ENCODE peak calls at places on chromosomes 11 and 22, in nine cellular contexts. Z, R, J, K, D, N, U, Q and O are unnamed samples. For H3K36me3, the result is how much of the 10 kb centered on the place peaks cover.

GRCh38 chr11:13227676-13228255 is 49.8 kb upstream of the BMAL1 start:
- DNase-seq in Z (no peak), Q (no peak), K (no peak), R (no peak), N (no peak), U (no peak), J (no peak), D (no peak), O (no peak)

GRCh38 chr11:115890500-115890899 is 386.3 kb upstream of the CADM1 start:
- DNase-seq in J (no peak), D (no peak), Z (no peak), R (no peak), N (no peak), Q (no peak), U (no peak), K (no peak), O (no peak)

GRCh38 chr11:9001736-9002135 is 2.1 kb downstream of the NRIP3 start:
- DNase-seq in R (no peak), N (no peak), U (no peak), Q (no peak), J (no peak), D (peak), Z (no peak), K (no peak), O (no peak)

GRCh38 chr22:17381237-17381913 is 12.1 kb downstream of the CECR2 start:
- DNase-seq in N (peak), U (no peak), R (no peak), Z (no peak), K (no peak), Q (no peak), J (no peak), D (no peak), O (no peak)

GRCh38 chr11:369336-370018 is at the start of gene B4GALNT4:
- DNase-seq in R (no peak), Z (no peak), U (no peak), N (no peak), D (no peak), K (no peak), Q (peak), J (peak), O (peak)

GRCh38 chr11:73152861-73153483 is 10.9 kb upstream of the FCHSD2 start:
- DNase-seq in J (no peak), Z (peak), R (no peak), N (peak), D (no peak), U (no peak), Q (peak), K (no peak), O (no peak)

GRCh38 chr11:14189874-14190273 is 169.1 kb downstream of the RRAS2 start:
- DNase-seq in D (no peak), Z (no peak), U (peak), Q (no peak), K (no peak), R (peak), J (peak), N (peak), O (no peak)

GRCh38 chr11:102168483-102168882 is 58.2 kb downstream of the YAP1 start:
- DNase-seq in D (no peak), U (no peak), Q (no peak), Z (no peak), K (no peak), J (no peak), N (no peak), R (no peak), O (no peak)

GRCh38 chr11:30128269-30128932 is 102.4 kb upstream of the FSHB start:
- DNase-seq in Z (peak), K (peak), N (no peak), R (no peak), U (no peak), J (peak), Q (peak), D (no peak), O (no peak)

GRCh38 chr22:46956498-46957215 is 194.2 kb downstream of the TBC1D22A start:
- DNase-seq in R (no peak), Z (no peak), K (no peak), D (no peak), Q (no peak), N (no peak), U (peak), J (no peak), O (peak)

GRCh38 chr22:36148411-36148810 is 12.1 kb downstream of the APOL3 start:
- DNase-seq in Z (no peak), Q (no peak), J (no peak), D (no peak), R (no peak), N (no peak), U (no peak), K (no peak), O (no peak)

GRCh38 chr11:5930614-5931013 is 11.4 kb upstream of the OR56A3 start:
- DNase-seq in U (no peak), R (no peak), D (no peak), Q (no peak), N (no peak), Z (no peak), K (no peak), J (no peak), O (no peak)

GRCh38 chr22:35303029-35303624 is 3.4 kb downstream of the TOM1 start:
- DNase-seq in J (no peak), Z (no peak), U (no peak), D (no peak), N (no peak), Q (no peak), R (no peak), K (no peak), O (no peak)

GRCh38 chr11:293852-294661 is 5.1 kb downstream of the PGGHG start:
- DNase-seq in U (no peak), Z (no peak), J (no peak), R (no peak), D (no peak), N (no peak), K (no peak), Q (no peak), O (peak)

GRCh38 chr11:65773784-65774411 is 6.9 kb downstream of the AP5B1 start:
- DNase-seq in Q (no peak), N (no peak), R (peak), J (no peak), K (no peak), U (peak), Z (peak), D (no peak), O (no peak)

GRCh38 chr11:45025716-45026492 is 75.2 kb upstream of the TP53I11 start:
- DNase-seq in K (peak), N (no peak), U (peak), Q (no peak), D (no peak), Z (peak), R (peak), J (peak), O (peak)

GRCh38 chr11:3840870-3841425 is at the start of gene RHOG:
- DNase-seq in Z (peak), U (peak), N (peak), D (peak), Q (peak), J (peak), R (peak), K (peak), O (peak)

GRCh38 chr11:74992852-74993251 is 4.1 kb downstream of the NEU3 start:
- DNase-seq in Q (no peak), R (no peak), U (no peak), K (no peak), Z (peak), J (no peak), D (no peak), N (no peak), O (no peak)

GRCh38 chr11:95499516-95500135 is 268.6 kb upstream of the SESN3 start:
- DNase-seq in Z (no peak), R (no peak), J (no peak), N (no peak), D (no peak), K (no peak), Q (no peak), U (no peak), O (no peak)

GRCh38 chr11:12460441-12460840 is 83.1 kb downstream of the PARVA start:
- DNase-seq in R (no peak), J (no peak), Z (no peak), N (no peak), D (no peak), K (no peak), Q (no peak), U (no peak), O (no peak)

GRCh38 chr11:106468091-106468490 is 390.6 kb downstream of the AASDHPPT start:
- DNase-seq in R (no peak), N (no peak), J (no peak), U (no peak), Z (no peak), D (no peak), K (no peak), Q (no peak), O (no peak)

GRCh38 chr11:94948070-94948617 is 25.2 kb downstream of the CWC15 start:
- DNase-seq in Q (no peak), U (no peak), N (no peak), R (no peak), D (no peak), Z (no peak), J (no peak), K (no peak), O (no peak)

GRCh38 chr11:12110714-12111481 is 508 bp downstream of the MICAL2 start:
- DNase-seq in Z (no peak), D (no peak), R (no peak), Q (peak), N (peak), U (no peak), J (peak), K (peak), O (peak)

DNA sequence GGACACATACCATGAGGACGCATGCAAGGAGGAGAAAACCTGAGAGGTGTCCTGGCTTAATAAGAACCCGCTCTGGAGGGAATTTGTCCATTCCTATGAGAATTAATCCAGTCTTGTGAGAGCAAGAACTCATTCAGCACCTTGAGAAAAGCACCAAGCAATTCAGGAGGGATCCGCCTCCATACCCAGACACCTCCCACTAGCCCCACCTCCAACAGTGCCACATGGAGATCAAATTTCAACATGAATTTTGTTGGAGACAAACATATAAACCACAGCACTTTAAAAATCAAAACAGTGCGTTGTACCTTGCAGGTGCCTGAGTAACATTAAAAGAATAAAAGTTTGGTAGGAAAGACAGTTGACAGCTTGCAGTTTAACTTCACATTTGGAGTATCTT is 11.4 kb downstream of the UBE4A start:
- DNase-seq in N (no peak), J (no peak), K (no peak), R (no peak), Z (no peak), D (no peak), Q (no peak), U (no peak), O (no peak)
- H3K36me3 ChIP-seq in N (under half), J (under half), K (under half), R (half or more), Z (half or more), D (under half), Q (half or more), U (half or more), O (under half)

GRCh38 chr22:50517495-50518260 is 7.7 kb downstream of the SCO2 start:
- DNase-seq in J (no peak), N (no peak), U (no peak), Q (no peak), K (no peak), Z (no peak), R (no peak), D (no peak), O (no peak)

GRCh38 chr22:50516068-50516467 is 8.0 kb downstream of the NCAPH2 start:
- DNase-seq in R (no peak), Z (no peak), U (no peak), K (no peak), Q (no peak), J (no peak), N (no peak), D (no peak), O (no peak)

GRCh38 chr22:50519151-50519550 is 6.2 kb downstream of the SCO2 start:
- DNase-seq in K (no peak), Q (no peak), D (no peak), R (no peak), N (no peak), J (no peak), U (no peak), Z (no peak), O (no peak)

GRCh38 chr22:50518628-50519027 is 6.8 kb downstream of the SCO2 start:
- DNase-seq in D (no peak), N (no peak), J (no peak), K (no peak), Z (no peak), U (no peak), Q (no peak), R (no peak), O (no peak)

DNA sequence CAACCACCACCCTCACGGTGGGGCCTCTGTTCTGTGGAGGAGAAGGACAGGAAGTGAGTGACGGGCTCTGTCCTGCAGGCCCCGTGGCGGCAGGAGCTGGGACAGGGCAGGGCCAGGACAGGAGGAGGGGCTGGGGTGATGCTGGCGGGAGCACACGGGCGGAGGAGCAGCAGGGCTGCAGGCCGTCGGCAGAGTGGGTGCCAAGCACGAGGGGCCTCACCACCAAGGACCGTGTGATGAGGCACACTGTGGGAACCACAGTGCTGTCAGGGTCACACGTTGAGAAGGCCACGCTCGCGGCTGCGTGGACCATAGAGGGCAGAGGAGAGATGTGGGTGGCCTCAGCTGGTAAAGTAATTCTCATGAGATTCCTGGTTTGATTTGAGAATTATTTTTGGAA is 8.5 kb downstream of the SCO2 start:
- DNase-seq in U (no peak), Q (no peak), N (no peak), R (no peak), J (no peak), K (no peak), D (no peak), Z (no peak), O (no peak)
- H3K36me3 ChIP-seq in U (half or more), Q (under half), N (under half), R (half or more), J (under half), K (under half), D (under half), Z (half or more), O (under half)

DNA sequence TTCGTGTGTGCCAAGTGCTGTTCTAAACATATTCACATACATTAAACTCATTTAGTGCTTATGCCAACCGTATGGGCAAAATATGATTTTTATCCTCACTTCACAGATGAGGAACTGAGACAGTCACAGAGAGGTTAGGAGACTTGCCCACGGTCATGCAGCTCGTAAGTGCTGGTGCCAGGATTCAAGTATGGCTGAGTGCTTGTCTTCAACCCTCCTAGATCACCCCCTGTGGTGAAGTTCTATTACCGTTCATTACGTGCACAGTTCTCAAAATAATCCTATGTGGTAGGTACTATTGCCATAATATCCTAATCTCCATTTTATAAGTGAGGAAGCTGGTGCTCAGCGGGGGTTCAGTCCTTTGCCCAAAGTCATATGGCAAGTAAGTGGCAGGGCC is 1.5 kb downstream of the MIEF1 start:
- DNase-seq in Z (peak), R (no peak), Q (no peak), J (no peak), D (no peak), K (no peak), N (no peak), U (no peak), O (no peak)
- H3K36me3 ChIP-seq in Z (half or more), R (under half), Q (under half), J (under half), D (under half), K (under half), N (under half), U (under half), O (under half)

GRCh38 chr11:114218508-114218907 is 77.7 kb upstream of the NNMT start:
- DNase-seq in N (no peak), U (no peak), K (no peak), Q (no peak), J (no peak), D (no peak), Z (no peak), R (no peak), O (no peak)

GRCh38 chr11:114215871-114216803 is 80.1 kb upstream of the NNMT start:
- DNase-seq in J (no peak), Z (no peak), N (no peak), U (no peak), K (peak), R (no peak), Q (peak), D (no peak), O (no peak)

GRCh38 chr11:114215428-114215827 is 80.8 kb upstream of the NNMT start:
- DNase-seq in U (no peak), N (no peak), K (no peak), J (no peak), D (no peak), Z (no peak), R (no peak), Q (no peak), O (no peak)

GRCh38 chr11:114216804-114217195 is 79.4 kb upstream of the NNMT start:
- DNase-seq in D (no peak), K (no peak), Z (no peak), Q (no peak), R (no peak), N (no peak), U (no peak), J (no peak), O (no peak)

GRCh38 chr11:114219559-114220349 is 76.4 kb upstream of the NNMT start:
- DNase-seq in D (no peak), U (no peak), J (no peak), K (no peak), Z (no peak), Q (peak), N (no peak), R (peak), O (no peak)
- H3K36me3 ChIP-seq in D (under half), U (under half), J (under half), K (under half), Z (under half), Q (under half), N (under half), R (under half), O (under half)

GRCh38 chr22:37199103-37199838 is 11.2 kb upstream of the C1QTNF6 start:
- DNase-seq in R (peak), Q (peak), J (peak), Z (peak), N (peak), U (peak), D (peak), K (peak), O (peak)

GRCh38 chr22:37198290-37199102 is 10.4 kb upstream of the C1QTNF6 start:
- DNase-seq in Z (peak), N (peak), D (peak), Q (peak), J (peak), K (peak), R (peak), U (peak), O (peak)

GRCh38 chr22:37197451-37198289 is 9.6 kb upstream of the C1QTNF6 start:
- DNase-seq in N (peak), D (peak), Z (no peak), J (peak), Q (no peak), U (peak), R (peak), K (no peak), O (peak)

GRCh38 chr22:37201066-37201820 is 11.0 kb downstream of the SSTR3 start:
- DNase-seq in Q (no peak), D (peak), R (no peak), K (no peak), N (no peak), U (peak), Z (no peak), J (no peak), O (peak)

GRCh38 chr22:37199839-37200161 is 11.8 kb upstream of the C1QTNF6 start:
- DNase-seq in K (no peak), D (no peak), J (peak), U (peak), N (peak), Z (no peak), R (no peak), Q (no peak), O (no peak)
- H3K36me3 ChIP-seq in K (under half), D (under half), J (under half), U (under half), N (under half), Z (under half), R (under half), Q (under half), O (under half)

GRCh38 chr11:78564037-78564888 is 10.4 kb downstream of the NARS2 start:
- DNase-seq in Z (peak), Q (peak), J (peak), R (no peak), D (no peak), K (peak), N (no peak), U (no peak), O (no peak)
- H3K36me3 ChIP-seq in Z (half or more), Q (under half), J (under half), R (under half), D (under half), K (under half), N (under half), U (under half), O (under half)